ENCODE peak calls at places on chromosomes 2 and 18, in eight cellular contexts. K is sigmoid colon, G is tibial nerve, V is HepG2, C is stomach, M is A549, D is H1, S is ovary. B is an unnamed sample.

GRCh38 chr2:235270951-235271350 is 222.9 kb upstream of the AGAP1 start:
- DNase-seq in K (no peak), G (no peak), V (no peak), C (no peak), M (no peak), D (no peak), S (no peak), B (no peak)

GRCh38 chr2:147773479-147773878 is 71.3 kb upstream of the ACVR2A start:
- DNase-seq in K (no peak), G (no peak), V (no peak), C (no peak), M (no peak), D (no peak), S (no peak), B (no peak)

GRCh38 chr18:12628706-12629702 is 28.9 kb downstream of the SPIRE1 start:
- DNase-seq in K (no peak), G (no peak), V (no peak), C (no peak), M (no peak), D (no peak), S (no peak), B (no peak)

GRCh38 chr18:61635901-61636528 is 256.8 kb downstream of the RNF152 start:
- DNase-seq in K (peak), G (no peak), V (peak), C (peak), M (no peak), D (no peak), S (peak), B (no peak)

GRCh38 chr2:240999001-240999791 is 778 bp downstream of the SNED1 start:
- DNase-seq in K (peak), G (peak), V (no peak), C (peak), M (no peak), D (no peak), S (peak), B (no peak)

GRCh38 chr18:3660719-3661118 is 210.7 kb downstream of the TGIF1 start:
- DNase-seq in K (no peak), G (no peak), V (no peak), C (no peak), M (no peak), D (no peak), S (no peak), B (no peak)

GRCh38 chr2:239145106-239145505 is 255.7 kb downstream of the HDAC4 start:
- DNase-seq in K (no peak), G (no peak), V (no peak), C (no peak), M (no peak), D (no peak), S (no peak), B (no peak)

GRCh38 chr18:79680100-79680879 is 687 bp downstream of the CTDP1 start:
- DNase-seq in K (no peak), G (no peak), V (peak), C (peak), M (peak), D (no peak), S (no peak), B (no peak)

GRCh38 chr2:9258501-9258900 is 51.9 kb downstream of the ASAP2 start:
- DNase-seq in K (no peak), G (no peak), V (no peak), C (no peak), M (no peak), D (no peak), S (no peak), B (no peak)

GRCh38 chr2:226838758-226839555 is 3.1 kb downstream of the RHBDD1 start:
- DNase-seq in K (no peak), G (no peak), V (peak), C (no peak), M (no peak), D (no peak), S (no peak), B (no peak)
- TF ChIP-seq EP300 in K (no peak), G (no peak), V (peak), C (no peak), M (no peak), D (no peak), S (no peak), B (no peak)

GRCh38 chr2:96485751-96486643 is 19.2 kb downstream of the NEURL3 start:
- DNase-seq in K (peak), G (no peak), V (peak), C (peak), M (no peak), D (no peak), S (peak), B (no peak)
- TF ChIP-seq POLR2A in K (no peak), G (no peak), V (no peak), C (no peak), M (no peak), D (no peak), S (no peak), B (no peak)

GRCh38 chr2:152413228-152414030 is 78.5 kb downstream of the FMNL2 start:
- DNase-seq in K (no peak), G (no peak), V (peak), C (no peak), M (no peak), D (no peak), S (no peak), B (peak)
- H3K4me3 ChIP-seq in K (no peak), G (no peak), V (no peak), C (no peak), M (no peak), D (no peak), S (no peak), B (no peak)

DNA sequence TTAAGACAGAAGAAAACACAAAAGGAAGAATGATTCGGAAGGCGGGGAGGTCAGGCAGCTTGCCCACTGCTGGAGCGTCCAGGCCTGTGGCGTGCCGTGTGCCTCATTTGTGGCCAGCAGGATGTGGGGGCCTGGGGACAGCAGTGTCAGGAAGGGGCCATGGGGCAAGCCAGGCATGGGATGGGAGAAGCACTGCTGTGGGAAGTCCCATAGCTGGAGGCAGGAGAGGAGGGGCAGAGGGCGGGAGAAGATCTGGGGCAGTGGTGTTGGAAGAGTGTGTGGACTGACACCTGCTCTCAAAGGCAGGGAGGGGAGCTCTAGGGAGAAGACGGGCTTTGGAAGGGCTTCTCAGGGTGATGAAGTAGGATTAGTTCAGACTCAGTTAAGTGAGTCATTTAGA is 133.7 kb downstream of the ACOXL start:
- DNase-seq in K (no peak), G (no peak), V (no peak), C (no peak), M (no peak), D (no peak), S (no peak), B (no peak)
- TF ChIP-seq EP300 in K (no peak), G (no peak), V (no peak), C (no peak), M (no peak), D (no peak), S (no peak), B (no peak)

DNA sequence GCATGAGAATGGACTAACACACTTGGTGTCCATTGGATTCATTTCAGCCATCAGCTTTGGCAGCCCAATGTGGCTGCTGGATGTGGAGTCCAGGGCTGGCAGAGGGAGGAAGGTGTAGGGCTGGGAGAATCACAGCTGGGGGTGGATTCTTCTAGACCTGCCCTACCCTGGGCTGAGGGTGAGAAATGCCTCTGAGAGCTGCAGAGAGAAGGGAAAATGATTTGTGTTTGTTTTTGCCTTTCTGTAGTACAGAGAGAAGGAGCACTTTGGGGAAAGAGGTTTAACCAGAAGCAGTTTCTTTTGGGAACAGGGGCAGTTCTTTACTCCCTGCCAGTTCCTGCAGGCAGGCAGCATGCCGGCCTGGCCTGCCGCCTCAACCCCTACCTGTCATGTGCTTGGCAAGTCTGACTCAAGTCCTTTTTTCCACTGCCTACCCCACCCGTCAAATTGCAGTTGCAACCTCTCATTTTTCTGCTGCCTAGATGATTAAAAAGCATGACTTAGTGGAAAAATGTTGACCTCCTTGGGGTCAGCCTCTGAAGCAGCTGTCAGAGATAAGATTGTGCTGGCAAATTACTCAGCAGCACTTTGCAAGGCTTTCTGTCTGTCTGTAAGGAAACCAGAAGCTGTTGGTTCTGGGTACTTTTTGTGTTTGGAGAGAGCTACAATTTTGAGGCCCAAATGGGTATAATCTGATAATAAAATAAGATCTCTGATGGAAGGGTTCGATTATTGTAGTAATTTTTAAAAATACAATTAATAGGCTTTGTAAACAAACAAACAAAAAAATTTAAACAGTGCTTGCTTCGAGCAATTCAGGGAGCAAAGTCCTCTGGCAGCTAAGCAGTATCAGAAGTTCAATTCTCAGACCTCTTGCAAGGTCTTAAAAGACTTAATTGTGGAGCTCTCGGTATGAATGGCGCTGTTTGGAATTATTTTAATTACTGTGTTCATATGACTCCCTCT is 21.7 kb downstream of the LBH start:
- DNase-seq in K (no peak), G (no peak), V (no peak), C (peak), M (peak), D (no peak), S (peak), B (no peak)
- TF ChIP-seq POLR2A in K (no peak), G (no peak), V (no peak), C (no peak), M (no peak), D (no peak), S (no peak), B (no peak)